ENCODE peak calls at places on chromosome 21, in six cellular contexts. K is stimulated activated CD4-positive, alpha-beta T cell treated with anti-CD3 and anti-CD28 coated beads, Interleukin-2, amount 100 ng/mL, for 24 hours; B is psoas muscle; H is heart left ventricle; C is left cardiac atrium; U is RWPE1. Y is an unnamed sample.

GRCh38 chr21:31406510-31406909 is 62.4 kb upstream of the TIAM1 start:
- DNase-seq in U (no peak), K (no peak), B (no peak), C (no peak), H (no peak), Y (no peak)

GRCh38 chr21:36175771-36176565 is 19.3 kb downstream of the DOP1B start:
- DNase-seq in B (no peak), H (no peak), C (no peak), U (no peak), K (no peak), Y (no peak)

GRCh38 chr21:15061284-15061683 is 3.5 kb downstream of the NRIP1 start:
- DNase-seq in K (no peak), U (no peak), H (no peak), B (no peak), C (no peak), Y (no peak)

GRCh38 chr21:34690041-34690792 is 21.4 kb downstream of the CLIC6 start:
- DNase-seq in B (no peak), H (no peak), C (no peak), K (no peak), U (no peak), Y (no peak)

GRCh38 chr21:33355355-33355754 is 30.6 kb downstream of the IFNAR1 start:
- DNase-seq in B (no peak), H (no peak), C (no peak), K (no peak), U (no peak), Y (no peak)

GRCh38 chr21:23960769-23961168 is 1646.5 kb downstream of the MRPL39 start:
- DNase-seq in U (no peak), K (no peak), C (no peak), H (no peak), B (no peak), Y (no peak)

GRCh38 chr21:21007606-21008005 is 9.4 kb downstream of the NCAM2 start:
- DNase-seq in U (no peak), K (no peak), B (no peak), H (no peak), C (no peak), Y (no peak)

GRCh38 chr21:38439336-38439900 is 58.9 kb downstream of the ERG start:
- DNase-seq in U (no peak), H (no peak), B (no peak), C (no peak), K (no peak), Y (no peak)

GRCh38 chr21:39647476-39647875 is 34.7 kb downstream of the B3GALT5 start:
- DNase-seq in H (no peak), B (no peak), U (no peak), C (no peak), K (no peak), Y (no peak)

GRCh38 chr21:17709266-17709611 is 96.5 kb upstream of the BTG3 start:
- DNase-seq in H (no peak), B (no peak), K (no peak), U (no peak), C (no peak), Y (no peak)

GRCh38 chr21:45348591-45349327 is 56.2 kb upstream of the COL18A1 start:
- DNase-seq in C (peak; percentile 16), K (no peak), H (no peak), B (peak; percentile 48), U (no peak), Y (no peak)

Y was measured in CD8-positive, alpha-beta memory T cell.